ENCODE peak calls at places on chromosomes 16 and 17, in eight cellular contexts. H, L, I, T, W, N, J and D are unnamed samples.
A peak's percentile ranks its signal among the peaks of the same experiment; 100 is the strongest.

GRCh38 chr17:77332981-77333685 is 192.4 kb downstream of the SEC14L1 start:
- DNase-seq in I (peak; percentile 92), J (peak; percentile 16), N (no peak), H (no peak), T (peak; percentile 96), W (no peak), L (peak; percentile 50), D (peak; percentile 50)

GRCh38 chr17:60738287-60738686 is 60.6 kb downstream of the BCAS3 start:
- DNase-seq in W (no peak), H (no peak), I (no peak), J (no peak), T (no peak), N (no peak), L (no peak), D (no peak)

GRCh38 chr17:43907425-43907981 is at the start of gene MPP2:
- DNase-seq in W (peak; percentile 65), N (peak; percentile 75), J (peak; percentile 75), I (peak; percentile 58), L (peak; percentile 75), H (peak; percentile 76), T (peak; percentile 54), D (peak; percentile 31)

GRCh38 chr17:80002690-80003490 is 32.8 kb downstream of the TBC1D16 start:
- DNase-seq in L (no peak), W (no peak), H (no peak), J (no peak), I (no peak), N (no peak), T (no peak), D (no peak)

GRCh38 chr17:2691069-2691871 is 20.3 kb downstream of the CLUH start:
- DNase-seq in I (no peak), J (peak; percentile 62), T (no peak), L (no peak), W (peak; percentile 24), H (peak; percentile 17), N (peak; percentile 19), D (no peak)

GRCh38 chr16:3089717-3090592 is 9.1 kb downstream of the ZSCAN10 start:
- DNase-seq in N (no peak), T (no peak), L (no peak), J (no peak), W (peak; percentile 22), I (no peak), H (no peak), D (no peak)

GRCh38 chr17:6667516-6667915 is 16.0 kb downstream of the C17orf100 start:
- DNase-seq in J (no peak), N (no peak), I (no peak), W (no peak), T (no peak), H (no peak), L (no peak), D (no peak)

GRCh38 chr16:69929480-69929879 is 21.7 kb upstream of the CLEC18A start:
- DNase-seq in W (no peak), J (no peak), T (no peak), I (no peak), N (no peak), L (no peak), H (no peak), D (no peak)

GRCh38 chr16:17633146-17633966 is 162.6 kb upstream of the XYLT1 start:
- DNase-seq in T (peak; percentile 13), H (no peak), I (no peak), N (no peak), J (no peak), W (no peak), L (no peak), D (no peak)

GRCh38 chr17:77924757-77925336 is 33.7 kb upstream of the TNRC6C start:
- DNase-seq in H (peak; percentile 41), T (peak; percentile 9), N (peak; percentile 71), I (peak; percentile 49), J (no peak), W (no peak), L (peak; percentile 86), D (no peak)

GRCh38 chr17:50397111-50397918 is at the start of gene LRRC59:
- DNase-seq in N (peak; percentile 92), I (peak; percentile 82), L (peak; percentile 86), T (peak; percentile 80), H (peak; percentile 84), J (peak; percentile 95), W (peak; percentile 97), D (peak; percentile 93)

GRCh38 chr16:87457051-87457611 is 35.7 kb downstream of the ZCCHC14 start:
- DNase-seq in J (peak; percentile 3), I (peak; percentile 76), T (peak; percentile 75), N (no peak), L (no peak), W (peak; percentile 49), H (no peak), D (no peak)

GRCh38 chr16:16141141-16141540 is 82.2 kb downstream of the ABCC6 start:
- DNase-seq in J (no peak), L (no peak), H (no peak), N (no peak), T (no peak), W (no peak), I (no peak), D (no peak)

GRCh38 chr16:10558746-10559641 is 21.4 kb downstream of the EMP2 start:
- DNase-seq in H (peak; percentile 85), N (peak; percentile 84), I (no peak), W (peak; percentile 62), T (peak; percentile 77), L (peak; percentile 86), J (peak; percentile 72), D (no peak)

GRCh38 chr16:17817943-17818342 is 347.2 kb upstream of the XYLT1 start:
- DNase-seq in J (no peak), I (no peak), N (no peak), L (no peak), T (no peak), W (no peak), H (no peak), D (no peak)

GRCh38 chr17:42288985-42289862 is 926 bp downstream of the STAT5A start:
- DNase-seq in H (no peak), I (no peak), W (peak; percentile 78), L (no peak), N (no peak), J (peak; percentile 74), T (no peak), D (peak; percentile 62)

GRCh38 chr17:65742433-65743312 is 181.2 kb upstream of the AXIN2 start:
- DNase-seq in J (no peak), H (no peak), L (no peak), T (peak; percentile 92), I (peak; percentile 87), N (no peak), W (no peak), D (peak; percentile 12)

GRCh38 chr17:4950075-4950756 is 703 bp upstream of the ENO3 start:
- DNase-seq in H (peak; percentile 48), L (no peak), I (no peak), W (peak; percentile 86), J (peak; percentile 85), N (peak; percentile 89), T (no peak), D (peak; percentile 29)

GRCh38 chr16:87720411-87720810 is 45.4 kb downstream of the KLHDC4 start:
- DNase-seq in J (no peak), N (no peak), H (no peak), L (no peak), T (no peak), I (no peak), W (no peak), D (no peak)

DNA sequence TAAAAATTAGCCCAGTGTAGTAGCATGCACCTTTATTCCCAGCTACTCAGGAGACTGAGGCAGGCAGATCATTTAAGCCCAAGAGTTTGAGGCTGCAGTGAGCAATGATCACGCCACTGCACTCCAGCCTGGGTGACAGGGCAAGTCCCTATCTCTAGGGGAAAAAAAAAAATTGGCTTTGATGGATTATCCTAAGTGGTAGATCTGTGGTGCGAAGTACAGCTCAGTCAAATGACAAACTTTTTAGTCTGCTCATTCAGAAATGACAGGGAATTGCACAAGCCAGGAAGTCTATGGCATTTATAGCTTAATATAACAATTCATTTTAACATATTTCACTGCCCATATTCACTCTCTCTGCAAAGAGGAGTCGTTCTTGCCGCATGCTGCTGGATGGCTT is 33.0 kb downstream of the RNF157 start:
- DNase-seq in T (no peak), N (no peak), I (no peak), L (no peak), W (no peak), J (no peak), H (no peak), D (no peak)
- H3K4me3 ChIP-seq in T (no peak overlapping the region), N (no peak overlapping the region), I (no peak overlapping the region), L (no peak overlapping the region), W (no peak overlapping the region), J (no peak overlapping the region), H (no peak overlapping the region), D (no peak overlapping the region)

GRCh38 chr17:1180434-1180742 is 607 bp upstream of the ABR start:
- DNase-seq in H (no peak), L (no peak), I (no peak), N (no peak), T (no peak), J (no peak), W (no peak), D (no peak)
- H3K4me3 ChIP-seq in H (peak overlapping the region; percentile 76), L (peak overlapping the region; percentile 73), I (peak overlapping the region; percentile 99), N (peak overlapping the region; percentile 84), T (no peak overlapping the region), J (peak overlapping the region; percentile 76), W (no peak overlapping the region), D (no peak overlapping the region)

GRCh38 chr16:89922884-89923639 is at the start of gene TUBB3:
- DNase-seq in N (peak; percentile 83), J (peak; percentile 77), T (peak; percentile 79), H (no peak), I (peak; percentile 77), L (no peak), W (peak; percentile 76), D (no peak)

GRCh38 chr16:89925596-89926079 is 2.5 kb downstream of the TUBB3 start:
- DNase-seq in N (no peak), L (no peak), W (no peak), T (no peak), J (no peak), H (no peak), I (no peak), D (no peak)

GRCh38 chr16:89924298-89924924 is 1.3 kb downstream of the TUBB3 start:
- DNase-seq in W (peak; percentile 51), I (peak; percentile 44), T (peak; percentile 43), J (no peak), L (no peak), H (no peak), N (no peak), D (peak; percentile 45)

GRCh38 chr16:89923640-89924297 is 627 bp downstream of the TUBB3 start:
- DNase-seq in T (no peak), L (no peak), H (no peak), J (no peak), N (no peak), W (no peak), I (no peak), D (no peak)

GRCh38 chr16:89924925-89925307 is 1.8 kb downstream of the TUBB3 start:
- DNase-seq in L (no peak), T (no peak), H (no peak), W (no peak), J (no peak), N (no peak), I (no peak), D (no peak)
- H3K4me3 ChIP-seq in L (no peak overlapping the region), T (peak overlapping the region; percentile 73), H (no peak overlapping the region), W (no peak overlapping the region), J (no peak overlapping the region), N (no peak overlapping the region), I (no peak overlapping the region), D (no peak overlapping the region)

DNA sequence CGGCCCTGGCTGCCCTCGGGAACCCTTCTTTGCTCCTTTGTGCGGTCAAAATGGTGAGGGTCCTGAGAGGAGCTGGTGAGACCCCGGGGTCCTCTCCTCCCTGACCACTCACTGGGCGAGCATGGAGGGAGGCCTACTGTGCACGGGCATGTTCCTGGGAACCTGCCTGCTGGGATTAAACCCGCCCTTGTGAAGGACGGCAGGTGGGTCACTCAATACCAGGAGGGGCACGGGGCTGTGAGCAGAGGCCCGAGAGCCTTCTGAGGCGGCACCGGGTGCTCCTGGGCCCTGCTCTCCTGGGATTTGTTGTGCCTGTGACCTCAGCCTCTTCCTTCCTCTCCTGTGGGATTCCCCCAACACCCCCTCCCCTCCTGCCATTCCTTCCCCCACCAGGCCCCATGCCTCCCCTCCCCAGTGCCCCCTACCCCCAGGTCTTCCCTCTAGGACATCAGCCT is 19.7 kb downstream of the METRNL start:
- DNase-seq in J (no peak), N (no peak), W (peak; percentile 48), L (no peak), T (no peak), I (no peak), H (no peak), D (no peak)
- H3K4me3 ChIP-seq in J (no peak overlapping the region), N (no peak overlapping the region), W (no peak overlapping the region), L (peak overlapping the region; percentile 40), T (no peak overlapping the region), I (no peak overlapping the region), H (peak overlapping the region; percentile 40), D (no peak overlapping the region)